ENCODE peak calls at places on chromosomes 3 and 15, in five cellular contexts. One of them, this sample, is unnamed.

GRCh38 chr3:148464246-148464645 is 233.5 kb upstream of the AGTR1 start:
- DNase-seq in putamen: no peak
- DNase-seq in amygdala: no peak
- DNase-seq in amniotic stem cell: no peak
- DNase-seq in sciatic nerve: no peak
- DNase-seq in this sample: no peak

GRCh38 chr3:4497884-4498283 is 4.7 kb downstream of the ITPR1 start:
- DNase-seq in putamen: no peak
- DNase-seq in amygdala: no peak
- DNase-seq in amniotic stem cell: no peak
- DNase-seq in sciatic nerve: no peak
- DNase-seq in this sample: no peak

GRCh38 chr15:90481023-90481422 is 48.7 kb upstream of the CRTC3 start:
- DNase-seq in putamen: no peak
- DNase-seq in amygdala: no peak
- DNase-seq in amniotic stem cell: no peak
- DNase-seq in sciatic nerve: no peak
- DNase-seq in this sample: no peak

GRCh38 chr3:5304188-5304587 is 116.7 kb downstream of the EDEM1 start:
- DNase-seq in putamen: no peak
- DNase-seq in amygdala: no peak
- DNase-seq in amniotic stem cell: no peak
- DNase-seq in sciatic nerve: no peak
- DNase-seq in this sample: no peak

GRCh38 chr15:41791970-41792637 is 17.8 kb downstream of the MAPKBP1 start:
- DNase-seq in putamen: no peak
- DNase-seq in amygdala: no peak
- DNase-seq in amniotic stem cell: no peak
- DNase-seq in sciatic nerve: no peak
- DNase-seq in this sample: no peak

GRCh38 chr3:143963946-143964345 is 7.7 kb upstream of the DIPK2A start:
- DNase-seq in putamen: no peak
- DNase-seq in amygdala: no peak
- DNase-seq in amniotic stem cell: no peak
- DNase-seq in sciatic nerve: no peak
- DNase-seq in this sample: no peak

GRCh38 chr3:145776782-145777408 is 384.1 kb downstream of the PLOD2 start:
- DNase-seq in putamen: peak; percentile 10
- DNase-seq in amygdala: no peak
- DNase-seq in amniotic stem cell: peak; percentile 7
- DNase-seq in sciatic nerve: no peak
- DNase-seq in this sample: no peak

GRCh38 chr3:190644766-190645165 is 130.9 kb downstream of the IL1RAP start:
- DNase-seq in putamen: no peak
- DNase-seq in amygdala: no peak
- DNase-seq in amniotic stem cell: no peak
- DNase-seq in sciatic nerve: no peak
- DNase-seq in this sample: peak; percentile 41

GRCh38 chr15:74552761-74553441 is 11.9 kb downstream of the ARID3B start:
- DNase-seq in putamen: no peak
- DNase-seq in amygdala: no peak
- DNase-seq in amniotic stem cell: no peak
- DNase-seq in sciatic nerve: no peak
- DNase-seq in this sample: no peak

GRCh38 chr3:174614046-174614445 is 245.1 kb upstream of the NAALADL2 start:
- DNase-seq in putamen: no peak
- DNase-seq in amygdala: no peak
- DNase-seq in amniotic stem cell: no peak
- DNase-seq in sciatic nerve: no peak
- DNase-seq in this sample: no peak

GRCh38 chr3:13884851-13885703 is 5.2 kb upstream of the WNT7A start:
- DNase-seq in putamen: no peak
- DNase-seq in amygdala: no peak
- DNase-seq in amniotic stem cell: no peak
- DNase-seq in sciatic nerve: no peak
- DNase-seq in this sample: no peak

This sample was measured in AG04449.